ENCODE peak calls at places on chromosomes 6 and 20, in eight cellular contexts. K is pancreas, L is fibroblast of villous mesenchyme, O is heart left ventricle, H is WERI-Rb-1, M is breast epithelium, Y is tibial nerve, B is right lobe of liver. C is an unnamed sample.

GRCh38 chr6:124022641-124023040 is 219.0 kb downstream of the NKAIN2 start:
- DNase-seq in K (no peak), L (no peak), O (no peak), H (no peak), M (no peak), Y (no peak), B (no peak), C (no peak)

GRCh38 chr6:157769776-157770430 is 53.1 kb upstream of the SNX9 start:
- DNase-seq in K (no peak), L (no peak), O (no peak), H (no peak), M (no peak), Y (no peak), B (no peak), C (no peak)

GRCh38 chr20:19864130-19864529 is 106.1 kb downstream of the RIN2 start:
- DNase-seq in K (no peak), L (peak; percentile 26), O (no peak), H (no peak), M (no peak), Y (no peak), B (no peak), C (no peak)

GRCh38 chr6:134031696-134032255 is 20.6 kb downstream of the SLC2A12 start:
- DNase-seq in K (no peak), L (peak; percentile 40), O (no peak), H (no peak), M (no peak), Y (no peak), B (no peak), C (no peak)

GRCh38 chr6:37960139-37960935 is 140.8 kb downstream of the ZFAND3 start:
- DNase-seq in K (no peak), L (no peak), O (no peak), H (no peak), M (no peak), Y (no peak), B (no peak), C (no peak)

GRCh38 chr20:10357974-10358373 is 76.0 kb downstream of the MKKS start:
- DNase-seq in K (no peak), L (peak; percentile 26), O (no peak), H (no peak), M (no peak), Y (no peak), B (no peak), C (no peak)

GRCh38 chr6:91744576-91744975 is 1157.7 kb upstream of the MAP3K7 start:
- DNase-seq in K (no peak), L (no peak), O (no peak), H (no peak), M (no peak), Y (no peak), B (no peak), C (no peak)

GRCh38 chr20:36066777-36067176 is 87.8 kb upstream of the EPB41L1 start:
- DNase-seq in K (no peak), L (no peak), O (no peak), H (no peak), M (no peak), Y (no peak), B (no peak), C (no peak)

GRCh38 chr6:46044876-46045617 is 29.4 kb upstream of the CLIC5 start:
- DNase-seq in K (no peak), L (peak; percentile 75), O (peak; percentile 67), H (no peak), M (peak; percentile 19), Y (peak; percentile 26), B (no peak), C (peak; percentile 73)

GRCh38 chr6:40695114-40695513 is 108.0 kb upstream of the LRFN2 start:
- DNase-seq in K (no peak), L (no peak), O (no peak), H (peak; percentile 65), M (no peak), Y (no peak), B (no peak), C (no peak)

GRCh38 chr6:41736207-41736710 is 851 bp upstream of the TFEB start:
- DNase-seq in K (peak; percentile 12), L (no peak), O (no peak), H (no peak), M (no peak), Y (no peak), B (no peak), C (no peak)

GRCh38 chr6:71822626-71823025 is 63.7 kb upstream of the RIMS1 start:
- DNase-seq in K (no peak), L (no peak), O (no peak), H (no peak), M (no peak), Y (no peak), B (no peak), C (no peak)

GRCh38 chr20:50723672-50724071 is 7.7 kb upstream of the PARD6B start:
- DNase-seq in K (no peak), L (no peak), O (no peak), H (no peak), M (no peak), Y (no peak), B (no peak), C (no peak)

GRCh38 chr6:43708857-43709653 is 21.5 kb upstream of the MRPS18A start:
- DNase-seq in K (no peak), L (peak; percentile 97), O (no peak), H (no peak), M (no peak), Y (no peak), B (no peak), C (no peak)

GRCh38 chr6:16494781-16495180 is 256.4 kb downstream of the GMPR start:
- DNase-seq in K (no peak), L (peak; percentile 19), O (no peak), H (no peak), M (no peak), Y (no peak), B (no peak), C (no peak)

DNA sequence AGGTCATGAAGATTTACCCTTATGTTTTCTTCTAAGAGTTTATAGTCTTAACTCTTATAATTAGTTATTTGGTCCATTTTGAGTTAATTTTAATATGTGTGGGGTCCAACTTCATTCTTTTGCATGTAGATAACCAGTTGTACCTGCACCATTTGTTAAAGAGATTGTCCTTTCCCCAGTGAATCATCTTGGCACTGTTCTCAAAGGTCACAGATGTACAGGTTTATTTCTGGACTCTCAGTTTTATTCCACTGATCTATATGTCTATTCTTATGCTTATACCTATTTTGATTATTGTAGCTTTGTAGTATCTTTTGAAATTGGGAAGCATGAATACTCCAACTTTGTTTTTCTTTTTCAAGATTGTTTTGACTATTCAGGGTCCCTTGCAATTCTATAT is 44.1 kb downstream of the ZHX3 start:
- DNase-seq in K (no peak), L (no peak), O (no peak), H (no peak), M (no peak), Y (no peak), B (no peak), C (no peak)
- H3K4me3 ChIP-seq in K (no peak overlapping the region), L (no peak overlapping the region), O (no peak overlapping the region), H (no peak overlapping the region), M (no peak overlapping the region), Y (no peak overlapping the region), B (no peak overlapping the region), C (no peak overlapping the region)

GRCh38 chr20:63828545-63828944 is 2.5 kb downstream of the ZBTB46 start:
- DNase-seq in K (no peak), L (no peak), O (no peak), H (no peak), M (no peak), Y (no peak), B (no peak), C (no peak)
- H3K4me3 ChIP-seq in K (no peak overlapping the region), L (peak overlapping the region; percentile 67), O (peak overlapping the region; percentile 62), H (no peak overlapping the region), M (peak overlapping the region; percentile 63), Y (no peak overlapping the region), B (no peak overlapping the region), C (peak overlapping the region; percentile 88)

GRCh38 chr6:21594427-21595264 is 1.1 kb downstream of the SOX4 start:
- DNase-seq in K (peak; percentile 87), L (peak; percentile 69), O (peak; percentile 55), H (peak; percentile 72), M (peak; percentile 60), Y (peak; percentile 32), B (peak; percentile 66), C (peak; percentile 83)

GRCh38 chr6:21593927-21594421 is 423 bp downstream of the SOX4 start:
- DNase-seq in K (no peak), L (peak; percentile 70), O (peak; percentile 41), H (peak; percentile 62), M (peak; percentile 28), Y (no peak), B (peak; percentile 19), C (no peak)

GRCh38 chr6:21595265-21595950 is 1.9 kb downstream of the SOX4 start:
- DNase-seq in K (peak; percentile 83), L (peak; percentile 11), O (peak; percentile 39), H (peak; percentile 57), M (peak; percentile 48), Y (peak; percentile 18), B (peak; percentile 56), C (peak; percentile 77)

GRCh38 chr6:21593412-21593926 is at the start of gene SOX4:
- DNase-seq in K (peak; percentile 90), L (peak; percentile 97), O (peak; percentile 97), H (peak; percentile 99), M (peak; percentile 95), Y (peak; percentile 77), B (peak; percentile 94), C (peak; percentile 90)

DNA sequence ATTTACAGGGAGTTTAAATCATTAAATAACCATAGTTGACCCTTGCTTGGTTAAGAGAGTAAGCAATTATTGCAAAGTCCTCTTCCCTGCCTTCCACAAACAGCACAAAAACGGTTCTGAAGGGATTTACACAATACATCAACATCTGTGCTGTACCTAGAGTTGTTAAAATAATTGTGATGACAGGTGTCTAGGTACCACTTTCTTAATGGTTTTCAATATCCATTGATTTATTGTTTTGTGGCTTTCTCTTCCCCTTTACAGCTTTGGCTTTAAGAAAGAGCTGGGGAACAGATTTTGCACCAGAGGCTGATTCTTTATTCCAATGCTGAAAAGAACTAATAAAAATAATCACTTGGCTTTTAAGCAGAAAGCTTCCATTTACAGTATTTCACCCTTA is 598 bp upstream of the SOX4 start:
- DNase-seq in K (no peak), L (no peak), O (no peak), H (no peak), M (no peak), Y (no peak), B (no peak), C (no peak)
- H3K4me3 ChIP-seq in K (no peak overlapping the region), L (peak overlapping the region; percentile 91), O (peak overlapping the region; percentile 78), H (peak overlapping the region; percentile 85), M (peak overlapping the region; percentile 71), Y (peak overlapping the region; percentile 90), B (peak overlapping the region; percentile 55), C (peak overlapping the region; percentile 79)

GRCh38 chr6:128518531-128519131 is 1.8 kb downstream of the PTPRK start:
- DNase-seq in K (no peak), L (no peak), O (no peak), H (no peak), M (no peak), Y (no peak), B (no peak), C (no peak)
- H3K4me3 ChIP-seq in K (peak overlapping the region; percentile 91), L (peak overlapping the region; percentile 66), O (peak overlapping the region; percentile 90), H (peak overlapping the region; percentile 95), M (peak overlapping the region; percentile 68), Y (peak overlapping the region; percentile 75), B (peak overlapping the region; percentile 75), C (peak overlapping the region; percentile 94)

DNA sequence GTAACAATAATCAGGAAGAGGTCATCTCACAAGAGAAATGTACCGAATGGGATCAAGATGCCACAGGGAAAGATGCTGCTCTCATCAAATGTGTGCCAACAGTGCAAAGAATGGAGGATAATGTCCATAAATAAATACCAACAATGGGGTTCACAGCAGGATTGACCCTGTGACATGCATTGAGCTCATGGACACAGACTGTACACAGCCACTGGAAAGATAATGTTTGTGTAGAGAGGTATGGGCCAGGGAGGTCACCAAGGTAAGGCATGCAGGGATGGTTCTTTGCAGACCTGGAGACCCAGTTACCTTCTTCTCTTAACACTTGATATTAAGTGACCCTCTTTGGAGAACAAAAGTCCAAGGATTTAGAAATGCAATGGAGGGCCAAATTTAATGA is 1.5 kb downstream of the AGPAT1 start:
- DNase-seq in K (no peak), L (no peak), O (no peak), H (no peak), M (no peak), Y (no peak), B (no peak), C (no peak)
- H3K4me3 ChIP-seq in K (no peak overlapping the region), L (peak overlapping the region; percentile 92), O (no peak overlapping the region), H (no peak overlapping the region), M (no peak overlapping the region), Y (no peak overlapping the region), B (no peak overlapping the region), C (no peak overlapping the region)

C was measured in coronary artery.